ENCODE peak calls at places on chromosome 7, in four cellular contexts. F is H1, M is HepG2, Z is K562. V is an unnamed sample.

GRCh38 chr7:106068986-106069385 is 43.1 kb downstream of the SYPL1 start:
- DNase-seq in F (no peak), M (no peak), Z (no peak), V (no peak)

GRCh38 chr7:47602272-47603004 is 20.5 kb upstream of the TNS3 start:
- DNase-seq in F (no peak), M (no peak), Z (no peak), V (no peak)

GRCh38 chr7:34260282-34260681 is 354.9 kb downstream of the BMPER start:
- DNase-seq in F (no peak), M (no peak), Z (no peak), V (no peak)

GRCh38 chr7:24829787-24830186 is 72.5 kb upstream of the GSDME start:
- DNase-seq in F (no peak), M (no peak), Z (no peak), V (no peak)

GRCh38 chr7:138945169-138945568 is 36.0 kb downstream of the KIAA1549 start:
- DNase-seq in F (no peak), M (no peak), Z (no peak), V (no peak)

GRCh38 chr7:10677668-10678232 is 295.9 kb upstream of the PHF14 start:
- DNase-seq in F (no peak), M (no peak), Z (no peak), V (no peak)

GRCh38 chr7:157561816-157562410 is 225.1 kb downstream of the DNAJB6 start:
- DNase-seq in F (no peak), M (no peak), Z (no peak), V (no peak)

GRCh38 chr7:157502701-157503111 is 165.9 kb downstream of the DNAJB6 start:
- DNase-seq in F (no peak), M (no peak), Z (no peak), V (no peak)

GRCh38 chr7:144057954-144058353 is 9.2 kb downstream of the OR2A5 start:
- DNase-seq in F (no peak), M (peak; percentile 10), Z (no peak), V (no peak)

GRCh38 chr7:24715661-24716479 is 41.4 kb downstream of the GSDME start:
- DNase-seq in F (no peak), M (peak; percentile 21), Z (peak; percentile 54), V (peak; percentile 69)

GRCh38 chr7:27364344-27364758 is 121.7 kb downstream of the EVX1 start:
- DNase-seq in F (no peak), M (no peak), Z (no peak), V (no peak)

GRCh38 chr7:22193361-22194016 is 163.5 kb downstream of the RAPGEF5 start:
- DNase-seq in F (no peak), M (no peak), Z (no peak), V (peak; percentile 81)

GRCh38 chr7:26658698-26659084 is 205.7 kb downstream of the SKAP2 start:
- DNase-seq in F (no peak), M (no peak), Z (no peak), V (no peak)

GRCh38 chr7:105769951-105770628 is 106.3 kb downstream of the ATXN7L1 start:
- DNase-seq in F (no peak), M (no peak), Z (no peak), V (no peak)

GRCh38 chr7:18521945-18522566 is 26.5 kb downstream of the HDAC9 start:
- DNase-seq in F (no peak), M (no peak), Z (no peak), V (no peak)

GRCh38 chr7:157800281-157800680 is 463.5 kb downstream of the DNAJB6 start:
- DNase-seq in F (no peak), M (no peak), Z (no peak), V (no peak)

GRCh38 chr7:148884049-148884298 is at the start of gene EZH2:
- DNase-seq in F (no peak), M (no peak), Z (no peak), V (no peak)

GRCh38 chr7:148882192-148882591 is 1.9 kb downstream of the EZH2 start:
- DNase-seq in F (no peak), M (no peak), Z (no peak), V (no peak)

GRCh38 chr7:148883233-148884048 is 650 bp downstream of the EZH2 start:
- DNase-seq in F (no peak), M (no peak), Z (peak; percentile 77), V (no peak)

GRCh38 chr7:148884299-148885022 is 370 bp upstream of the EZH2 start:
- DNase-seq in F (peak; percentile 56), M (peak; percentile 80), Z (peak; percentile 99), V (peak; percentile 70)

GRCh38 chr7:148882668-148883232 is 1.3 kb downstream of the EZH2 start:
- DNase-seq in F (no peak), M (no peak), Z (no peak), V (no peak)
- TF ChIP-seq ZNF274 in F (no peak), M (no peak), Z (no peak), V (no peak)

DNA sequence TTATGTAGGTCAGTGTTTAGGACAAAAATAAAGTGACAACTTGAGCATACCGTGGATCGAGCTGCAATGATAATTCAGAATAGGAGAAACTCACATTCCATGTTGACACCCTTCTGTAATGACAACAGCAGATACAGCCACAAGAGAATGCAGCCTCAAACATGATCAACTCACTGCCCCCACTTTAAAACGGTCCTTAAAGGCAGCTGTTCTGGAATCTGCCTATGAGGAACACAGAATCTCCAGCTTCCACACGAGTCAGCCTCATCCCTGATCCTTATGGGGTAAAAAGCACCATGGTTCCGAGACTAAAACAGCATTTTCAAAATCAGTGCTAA is 32.5 kb upstream of the DAGLB start:
- DNase-seq in F (no peak), M (no peak), Z (no peak), V (no peak)
- H3K4me1 ChIP-seq in F (no peaks in the 10 kb centered on the region), M (peaks cover 76% of the 10 kb centered on the region), Z (peaks cover 19% of the 10 kb centered on the region), V (peaks cover 5% of the 10 kb centered on the region)

GRCh38 chr7:44962483-44963251 is 16.1 kb downstream of the MYO1G start:
- DNase-seq in F (no peak), M (no peak), Z (no peak), V (no peak)

GRCh38 chr7:44961844-44962482 is 16.9 kb downstream of the MYO1G start:
- DNase-seq in F (no peak), M (no peak), Z (no peak), V (no peak)

GRCh38 chr7:44959433-44959951 is 19.3 kb downstream of the MYO1G start:
- DNase-seq in F (no peak), M (no peak), Z (peak; percentile 56), V (no peak)

GRCh38 chr7:44958645-44959344 is 20.0 kb downstream of the MYO1G start:
- DNase-seq in F (no peak), M (no peak), Z (no peak), V (no peak)

DNA sequence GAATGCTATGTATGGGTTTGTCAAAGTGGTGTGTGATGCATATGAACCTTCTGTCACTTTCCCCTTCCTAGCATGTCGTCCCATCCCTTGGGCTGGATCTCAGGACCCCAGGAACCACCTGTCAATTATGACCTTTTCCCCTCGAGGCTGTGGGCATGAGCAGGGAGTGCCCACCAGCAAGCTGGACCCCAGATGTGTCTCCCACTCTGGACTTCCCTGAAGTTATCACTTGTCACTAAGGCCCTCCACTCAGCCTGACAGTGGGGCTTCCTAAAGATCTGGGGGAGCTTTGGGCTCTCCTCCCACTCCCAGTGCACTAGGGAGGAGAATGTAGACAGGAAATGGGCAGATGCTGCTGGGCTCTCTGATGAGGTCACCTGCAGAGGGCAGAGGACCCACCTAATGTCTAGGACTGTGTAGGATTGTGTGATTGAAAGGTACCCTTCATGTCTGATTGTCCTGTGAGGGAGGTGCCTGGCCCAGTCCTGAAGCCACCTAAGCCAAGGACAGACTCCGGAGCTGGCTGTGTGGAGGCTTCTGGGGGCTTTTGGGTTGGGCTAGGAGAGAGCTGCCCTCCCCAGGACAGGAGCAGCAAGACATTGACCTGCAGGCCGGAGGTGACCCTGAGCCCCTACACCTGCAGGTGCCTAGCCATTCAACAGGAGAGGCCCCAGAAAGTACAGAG is 18.7 kb downstream of the MYO1G start:
- DNase-seq in F (no peak), M (no peak), Z (no peak), V (no peak)
- TF ChIP-seq ZNF274 in F (no peak), M (no peak), Z (no peak), V (no peak)

DNA sequence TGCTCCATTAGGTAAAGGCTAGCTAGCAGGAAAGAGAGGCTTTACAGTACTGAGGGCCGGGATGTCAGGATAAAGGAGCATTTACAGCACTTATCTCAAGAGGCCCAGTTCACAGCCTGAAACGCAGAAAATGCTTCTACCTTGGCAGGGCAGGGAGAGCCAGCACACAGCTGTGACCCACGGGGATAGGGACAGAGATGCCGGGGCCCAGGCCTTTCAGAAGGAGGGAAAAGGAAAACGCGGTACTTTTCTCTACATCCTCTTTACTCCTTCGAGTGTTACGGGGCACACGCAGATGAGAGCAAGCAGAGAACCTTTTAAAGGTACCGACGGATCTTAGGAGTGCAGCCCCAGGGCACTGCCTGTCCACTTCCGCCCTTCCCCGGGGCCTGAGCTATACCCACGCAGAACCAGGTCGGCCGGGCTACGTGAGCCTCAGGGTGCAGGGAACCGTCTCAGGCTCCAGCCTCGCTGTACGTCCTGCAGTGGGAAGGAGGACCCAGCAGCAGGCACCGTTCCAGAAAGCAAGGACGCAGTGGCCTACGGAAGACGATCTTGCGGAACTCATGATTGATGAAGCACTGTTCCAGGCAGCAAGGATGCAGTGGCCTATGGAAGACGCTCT is 232.3 kb downstream of the ELFN1 start:
- DNase-seq in F (no peak), M (no peak), Z (no peak), V (no peak)
- H3K4me1 ChIP-seq in F (no peaks in the 10 kb centered on the region), M (no peaks in the 10 kb centered on the region), Z (peaks cover 43% of the 10 kb centered on the region), V (peaks cover 3% of the 10 kb centered on the region)

DNA sequence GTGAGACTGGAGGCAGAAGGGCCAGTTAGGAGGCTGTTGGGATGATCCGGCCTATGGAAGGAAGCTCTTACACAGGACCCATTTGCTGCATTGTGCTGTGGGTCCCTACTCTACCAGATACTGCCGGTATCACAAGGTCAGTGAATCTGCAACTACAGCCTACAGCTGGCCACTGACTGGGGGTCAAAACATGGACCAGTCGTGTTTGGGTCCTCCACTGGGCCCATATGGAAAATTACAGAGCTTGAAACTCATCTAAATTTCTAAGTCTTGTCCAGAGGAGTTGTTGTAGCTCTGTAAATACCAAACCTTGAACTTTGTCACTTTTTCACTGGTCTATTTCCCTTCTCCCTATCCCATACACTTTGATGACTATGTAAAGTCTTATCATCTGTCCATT is 5.6 kb upstream of the NUP205 start:
- DNase-seq in F (no peak), M (peak; percentile 27), Z (no peak), V (no peak)
- TF ChIP-seq ZNF274 in F (no peak), M (no peak), Z (no peak), V (no peak)

GRCh38 chr7:880450-880849 is 4.1 kb downstream of the GET4 start:
- DNase-seq in F (no peak), M (no peak), Z (no peak), V (no peak)
- H3K4me1 ChIP-seq in F (peaks cover 5% of the 10 kb centered on the region), M (peaks cover 42% of the 10 kb centered on the region), Z (peaks cover 53% of the 10 kb centered on the region), V (peaks cover 14% of the 10 kb centered on the region)

DNA sequence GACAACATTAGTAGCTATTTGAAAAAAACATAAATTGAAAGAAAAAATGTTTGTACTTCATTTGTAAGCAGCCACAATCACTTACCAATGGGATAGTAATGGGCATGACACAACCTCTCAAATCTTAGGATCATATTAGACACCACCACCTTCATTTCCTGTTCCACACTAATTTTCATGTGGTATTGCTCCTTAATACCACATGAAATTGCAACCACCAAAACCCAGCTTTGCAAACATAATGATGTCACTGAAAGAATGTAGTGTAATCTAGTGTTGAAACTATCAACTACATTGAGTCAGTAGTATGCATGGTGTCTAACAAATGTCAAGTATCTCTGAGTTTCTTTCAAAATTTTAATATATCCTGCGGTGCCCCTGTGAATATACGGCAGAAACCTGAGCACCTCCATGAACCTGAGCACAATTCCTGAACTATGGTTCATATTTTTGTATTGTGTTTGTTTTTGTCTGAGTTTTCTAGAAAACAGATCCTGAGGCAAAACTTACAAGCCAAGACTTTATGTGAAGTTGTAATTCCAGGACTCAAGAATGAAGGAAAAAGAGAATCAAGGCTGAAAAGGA is 4.7 kb upstream of the DGKI start:
- DNase-seq in F (no peak), M (no peak), Z (no peak), V (no peak)
- TF ChIP-seq ZNF274 in F (no peak), M (no peak), Z (no peak), V (no peak)

GRCh38 chr7:14834456-14834855 is 68.1 kb downstream of the DGKB start:
- DNase-seq in F (no peak), M (no peak), Z (no peak), V (no peak)
- H3K4me1 ChIP-seq in F (peaks cover 23% of the 10 kb centered on the region), M (no peaks in the 10 kb centered on the region), Z (no peaks in the 10 kb centered on the region), V (no peaks in the 10 kb centered on the region)

V was measured in NT2/D1.